ENCODE peak calls at places on chromosome 13, in four cellular contexts. E, D, T and K are unnamed samples.
A peak's percentile ranks its signal among the peaks of the same experiment; 100 is the strongest.

GRCh38 chr13:91567485-91568207 is 169.2 kb downstream of the GPC5 start:
- DNase-seq in E (no peak), D (no peak), T (no peak), K (no peak)

GRCh38 chr13:113043001-113043630 is 62.5 kb upstream of the F7 start:
- DNase-seq in E (no peak), D (no peak), T (no peak), K (no peak)

GRCh38 chr13:110304256-110304655 is 2.7 kb downstream of the COL4A1 start:
- DNase-seq in E (no peak), D (no peak), T (peak; percentile 74), K (no peak)

GRCh38 chr13:45336025-45336800 is 4.8 kb downstream of the TPT1 start:
- DNase-seq in D (no peak), T (peak; percentile 30), E (no peak), K (no peak)

GRCh38 chr13:65292488-65292901 is 1937.6 kb downstream of the PCDH9 start:
- DNase-seq in E (peak; percentile 21), T (peak; percentile 73), D (no peak), K (peak; percentile 83)

GRCh38 chr13:93625536-93625935 is 398.9 kb downstream of the GPC6 start:
- DNase-seq in E (no peak), D (no peak), T (peak; percentile 29), K (no peak)

GRCh38 chr13:36764957-36765356 is 54.1 kb upstream of the RFXAP start:
- DNase-seq in T (no peak), E (no peak), D (no peak), K (no peak)

GRCh38 chr13:24870380-24870760 is 106.4 kb downstream of the RNF17 start:
- DNase-seq in D (no peak), T (no peak), E (no peak), K (no peak)

GRCh38 chr13:42477588-42478190 is 96.3 kb upstream of the TNFSF11 start:
- DNase-seq in E (no peak), T (no peak), D (no peak), K (no peak)

GRCh38 chr13:39632994-39633393 is 22.5 kb upstream of the COG6 start:
- DNase-seq in E (no peak), D (no peak), T (no peak), K (no peak)

GRCh38 chr13:89930861-89931260 is 1416.6 kb upstream of the MIR17HG start:
- DNase-seq in D (no peak), E (no peak), T (no peak), K (no peak)

GRCh38 chr13:82717249-82717648 is 1165.0 kb downstream of the SLITRK1 start:
- DNase-seq in D (no peak), E (no peak), T (peak; percentile 82), K (peak; percentile 85)

GRCh38 chr13:52084971-52085370 is 43.9 kb downstream of the NEK5 start:
- DNase-seq in D (no peak), E (no peak), T (no peak), K (no peak)

GRCh38 chr13:111216166-111216960 is 101.3 kb downstream of the ARHGEF7 start:
- DNase-seq in E (no peak), T (peak; percentile 45), D (peak; percentile 12), K (no peak)

GRCh38 chr13:109355875-109356428 is 430.4 kb downstream of the IRS2 start:
- DNase-seq in E (no peak), D (no peak), T (no peak), K (no peak)

GRCh38 chr13:33340631-33341030 is 55.1 kb upstream of the STARD13 start:
- DNase-seq in E (no peak), D (no peak), T (peak; percentile 66), K (no peak)

GRCh38 chr13:106649495-106649894 is 81.6 kb upstream of the ARGLU1 start:
- DNase-seq in E (no peak), T (peak; percentile 29), D (no peak), K (peak; percentile 51)

GRCh38 chr13:106382569-106382968 is 152.9 kb downstream of the EFNB2 start:
- DNase-seq in T (no peak), E (no peak), D (no peak), K (no peak)